ENCODE peak calls at places on chromosomes 6 and 20, in five cellular contexts. C is stomach, Q is right cardiac atrium, B is fibroblast of mammary gland, K is mammary epithelial cell. D is an unnamed sample.
A peak's percentile ranks its signal among the peaks of the same experiment; 100 is the strongest.

GRCh38 chr6:37704066-37704465 is 6.4 kb upstream of the MDGA1 start:
- DNase-seq in C (no peak), Q (no peak), B (no peak), K (no peak), D (no peak)

GRCh38 chr6:12506211-12506610 is 210.4 kb upstream of the PHACTR1 start:
- DNase-seq in C (no peak), Q (no peak), B (no peak), K (peak; percentile 42), D (no peak)

GRCh38 chr6:107540465-107540857 is 50.5 kb downstream of the SOBP start:
- DNase-seq in C (no peak), Q (no peak), B (no peak), K (no peak), D (no peak)

GRCh38 chr6:224350-224749 is 67.9 kb upstream of the DUSP22 start:
- DNase-seq in C (no peak), Q (no peak), B (no peak), K (no peak), D (no peak)

GRCh38 chr6:163667372-163668060 is 253.0 kb downstream of the QKI start:
- DNase-seq in C (no peak), Q (no peak), B (peak; percentile 72), K (no peak), D (no peak)

GRCh38 chr6:142414462-142414861 is 112.7 kb downstream of the ADGRG6 start:
- DNase-seq in C (no peak), Q (no peak), B (no peak), K (no peak), D (no peak)

GRCh38 chr20:33177866-33178265 is 9.9 kb downstream of the BPIFA2 start:
- DNase-seq in C (no peak), Q (no peak), B (no peak), K (no peak), D (no peak)

GRCh38 chr6:22147983-22148797 is 148.6 kb downstream of the PRL start:
- DNase-seq in C (no peak), Q (peak; percentile 65), B (peak; percentile 62), K (peak; percentile 56), D (peak; percentile 47)

GRCh38 chr6:132399376-132400074 is 1.8 kb downstream of the MOXD1 start:
- DNase-seq in C (no peak), Q (no peak), B (peak; percentile 50), K (peak; percentile 49), D (no peak)

GRCh38 chr6:54856137-54856536 is 9.6 kb downstream of the FAM83B start:
- DNase-seq in C (peak; percentile 44), Q (no peak), B (no peak), K (peak; percentile 28), D (no peak)

GRCh38 chr6:82072113-82072512 is 175.4 kb downstream of the IBTK start:
- DNase-seq in C (no peak), Q (no peak), B (no peak), K (peak; percentile 4), D (peak; percentile 66)

GRCh38 chr6:83518946-83519489 is 6.7 kb downstream of the PRSS35 start:
- DNase-seq in C (no peak), Q (no peak), B (peak; percentile 61), K (no peak), D (peak; percentile 55)

GRCh38 chr20:32577657-32578056 is 7.5 kb downstream of the NOL4L start:
- DNase-seq in C (no peak), Q (no peak), B (peak; percentile 59), K (no peak), D (no peak)

GRCh38 chr20:47821481-47822100 is 36.3 kb upstream of the SULF2 start:
- DNase-seq in C (no peak), Q (no peak), B (no peak), K (peak; percentile 92), D (no peak)

GRCh38 chr20:57567471-57568079 is 6.7 kb downstream of the PCK1 start:
- DNase-seq in C (no peak), Q (no peak), B (no peak), K (no peak), D (no peak)

GRCh38 chr6:147506704-147507114 is 1.8 kb upstream of the SAMD5 start:
- DNase-seq in C (peak; percentile 78), Q (peak; percentile 89), B (peak; percentile 49), K (peak; percentile 39), D (peak; percentile 84)

GRCh38 chr6:16840725-16841124 is 79.5 kb upstream of the ATXN1 start:
- DNase-seq in C (no peak), Q (no peak), B (no peak), K (no peak), D (no peak)

GRCh38 chr6:35552285-35552917 is 39.7 kb upstream of the TULP1 start:
- DNase-seq in C (peak; percentile 53), Q (peak; percentile 60), B (peak; percentile 56), K (peak; percentile 29), D (peak; percentile 15)

GRCh38 chr6:98844244-98845161 is 10.1 kb downstream of the POU3F2 start:
- DNase-seq in C (no peak), Q (no peak), B (no peak), K (no peak), D (no peak)
- H3K4me3 ChIP-seq in C (peak overlapping the region; percentile 26), Q (peak overlapping the region; percentile 9), B (no peak overlapping the region), K (no peak overlapping the region), D (peak overlapping the region; percentile 31)

GRCh38 chr6:42746452-42747400 is 823 bp upstream of the TBCC start:
- DNase-seq in C (peak; percentile 72), Q (peak; percentile 93), B (peak; percentile 89), K (peak; percentile 87), D (peak; percentile 96)

GRCh38 chr6:42745083-42745637 is 743 bp downstream of the TBCC start:
- DNase-seq in C (peak; percentile 34), Q (no peak), B (no peak), K (peak; percentile 29), D (peak; percentile 41)

GRCh38 chr6:42745638-42746451 is at the start of gene TBCC:
- DNase-seq in C (peak; percentile 97), Q (peak; percentile 97), B (peak; percentile 98), K (peak; percentile 98), D (peak; percentile 99)

GRCh38 chr6:42751055-42751454 is 5.2 kb upstream of the TBCC start:
- DNase-seq in C (no peak), Q (no peak), B (no peak), K (no peak), D (no peak)

DNA sequence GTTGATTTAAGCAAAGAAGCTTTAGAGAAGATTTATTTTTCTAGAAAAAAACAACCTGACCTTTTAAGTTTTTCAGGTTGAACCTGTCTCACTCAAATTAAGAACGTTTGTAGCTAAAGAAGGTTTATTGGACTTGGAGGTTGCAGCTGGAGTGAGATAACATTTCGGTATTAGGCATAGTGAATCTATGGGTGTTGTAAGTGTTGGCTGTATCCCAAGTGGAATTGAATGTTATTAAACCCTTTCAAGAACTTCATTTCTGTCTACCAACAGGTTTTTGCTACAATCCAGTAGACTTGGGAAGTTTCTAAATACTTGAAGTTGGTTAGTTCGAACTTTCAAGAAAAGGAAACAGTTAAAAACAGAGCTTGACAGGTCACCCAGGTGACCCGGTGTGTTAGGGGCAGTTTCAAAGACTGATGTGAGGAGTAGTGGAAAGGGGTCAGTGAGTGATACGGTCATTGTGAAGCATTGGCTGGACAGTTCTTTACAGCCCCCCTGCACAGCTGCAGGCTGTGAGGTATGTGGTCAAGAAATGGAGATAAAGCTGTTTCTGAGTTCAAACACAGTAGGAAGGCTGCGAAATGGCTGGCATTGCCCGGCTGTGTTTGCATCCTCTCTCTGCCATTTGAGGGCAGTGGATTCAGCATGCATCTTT is 2.5 kb upstream of the TBCC start:
- DNase-seq in C (no peak), Q (no peak), B (peak; percentile 35), K (no peak), D (peak; percentile 43)
- H3K4me3 ChIP-seq in C (no peak overlapping the region), Q (no peak overlapping the region), B (no peak overlapping the region), K (no peak overlapping the region), D (no peak overlapping the region)

GRCh38 chr6:158916638-158917037 is 83.4 kb downstream of the RSPH3 start:
- DNase-seq in C (no peak), Q (no peak), B (no peak), K (no peak), D (no peak)
- H3K4me3 ChIP-seq in C (no peak overlapping the region), Q (no peak overlapping the region), B (no peak overlapping the region), K (no peak overlapping the region), D (no peak overlapping the region)

GRCh38 chr20:37293301-37293943 is 4.0 kb downstream of the MANBAL start:
- DNase-seq in C (no peak), Q (no peak), B (no peak), K (no peak), D (no peak)

GRCh38 chr20:37295001-37295400 is 5.5 kb downstream of the MANBAL start:
- DNase-seq in C (no peak), Q (no peak), B (peak; percentile 99), K (peak; percentile 99), D (peak; percentile 98)

GRCh38 chr20:37290158-37290810 is 829 bp downstream of the MANBAL start:
- DNase-seq in C (no peak), Q (no peak), B (no peak), K (no peak), D (no peak)

GRCh38 chr20:37294262-37294981 is 5.0 kb downstream of the MANBAL start:
- DNase-seq in C (no peak), Q (no peak), B (peak; percentile 76), K (no peak), D (peak; percentile 62)

GRCh38 chr20:37291724-37292126 is 2.3 kb downstream of the MANBAL start:
- DNase-seq in C (no peak), Q (no peak), B (no peak), K (no peak), D (no peak)
- H3K4me3 ChIP-seq in C (no peak overlapping the region), Q (no peak overlapping the region), B (no peak overlapping the region), K (no peak overlapping the region), D (no peak overlapping the region)

GRCh38 chr6:24980507-24981384 is 45.0 kb upstream of the RIPOR2 start:
- DNase-seq in C (no peak), Q (no peak), B (no peak), K (peak; percentile 26), D (no peak)
- H3K4me3 ChIP-seq in C (no peak overlapping the region), Q (no peak overlapping the region), B (no peak overlapping the region), K (no peak overlapping the region), D (no peak overlapping the region)

DNA sequence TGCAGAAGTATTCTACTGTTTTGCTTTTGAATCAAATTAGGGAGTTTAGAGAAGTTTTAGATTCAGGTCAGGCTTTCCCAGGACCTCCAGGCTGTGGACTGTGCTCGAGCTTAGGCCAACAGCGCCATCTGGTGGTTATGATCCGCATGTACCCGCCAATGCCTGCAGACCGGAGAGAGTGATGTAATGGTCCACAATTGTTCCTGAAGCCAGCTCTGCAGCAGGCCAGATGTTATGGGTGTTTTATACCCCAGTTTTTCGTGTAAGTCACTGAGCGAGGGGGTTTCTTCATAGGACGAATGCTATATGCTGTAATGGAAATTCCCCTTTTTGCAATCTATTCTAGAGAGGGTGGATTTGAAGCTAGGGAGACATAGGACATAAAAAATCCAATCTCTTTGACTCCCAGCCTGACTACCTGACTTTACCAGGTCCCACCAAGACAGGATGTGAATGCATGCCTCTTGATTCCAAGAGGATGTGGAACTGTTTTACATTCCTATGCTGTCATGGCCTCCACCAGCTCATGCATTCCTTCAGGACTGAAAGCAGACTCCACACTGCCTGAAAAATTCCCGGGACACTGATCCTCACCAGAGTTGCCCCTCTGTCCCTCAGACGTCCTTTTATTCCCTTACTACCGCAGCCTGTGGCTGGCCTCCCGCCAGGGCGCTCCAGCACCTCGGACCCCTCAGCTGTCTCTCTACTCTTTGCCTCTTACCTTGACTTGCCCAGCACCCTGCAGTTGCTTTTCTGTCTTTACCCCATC is 41.2 kb upstream of the LY86 start:
- DNase-seq in C (peak; percentile 85), Q (peak; percentile 90), B (peak; percentile 81), K (peak; percentile 71), D (peak; percentile 35)
- H3K4me3 ChIP-seq in C (peak overlapping the region; percentile 41), Q (peak overlapping the region; percentile 34), B (peak overlapping the region; percentile 20), K (peak overlapping the region; percentile 43), D (peak overlapping the region; percentile 22)

D was measured in foreskin fibroblast.